ENCODE peak calls at places on chromosomes 11 and 22, in four cellular contexts. L is Daoy; K is mesothelial cell of epicardium; V is stimulated activated CD8-positive, alpha-beta memory T cell treated with anti-CD3 and anti-CD28 coated beads, Interleukin-15, amount 100 ng/mL, for 1 hour. A is an unnamed sample.
A peak's percentile ranks its signal among the peaks of the same experiment; 100 is the strongest.

GRCh38 chr22:32240461-32240860 is 14.7 kb downstream of the SLC5A4 start:
- DNase-seq in L (no peak), K (no peak), V (no peak), A (no peak)

GRCh38 chr11:95081412-95081811 is 8.2 kb upstream of the ENDOD1 start:
- DNase-seq in L (no peak), K (no peak), V (no peak), A (peak; percentile 45)

GRCh38 chr11:27777013-27777412 is 76.8 kb upstream of the BDNF start:
- DNase-seq in L (peak; percentile 15), K (no peak), V (no peak), A (no peak)

GRCh38 chr11:106001304-106002012 is 20.6 kb downstream of the MSANTD4 start:
- DNase-seq in L (no peak), K (no peak), V (no peak), A (no peak)

GRCh38 chr11:923691-924405 is 1.8 kb upstream of the AP2A2 start:
- DNase-seq in L (no peak), K (no peak), V (no peak), A (no peak)

GRCh38 chr11:65090628-65091027 is 5.4 kb upstream of the VPS51 start:
- DNase-seq in L (no peak), K (no peak), V (no peak), A (no peak)

GRCh38 chr11:104256525-104256924 is 92.6 kb upstream of the PDGFD start:
- DNase-seq in L (no peak), K (no peak), V (no peak), A (peak; percentile 37)

GRCh38 chr22:37210041-37210803 is 2.1 kb downstream of the SSTR3 start:
- DNase-seq in L (no peak), K (no peak), V (no peak), A (no peak)

GRCh38 chr11:118214210-118214914 is 10.4 kb downstream of the JAML start:
- DNase-seq in L (no peak), K (no peak), V (no peak), A (no peak)

GRCh38 chr22:41078975-41079374 is 13.4 kb upstream of the EP300 start:
- DNase-seq in L (no peak), K (no peak), V (no peak), A (no peak)

GRCh38 chr11:69301491-69302401 is 7.8 kb downstream of the MYEOV start:
- DNase-seq in L (peak; percentile 97), K (no peak), V (no peak), A (peak; percentile 71)

GRCh38 chr11:2139118-2139490 is at the start of gene IGF2:
- DNase-seq in L (no peak), K (peak; percentile 54), V (no peak), A (peak; percentile 88)

GRCh38 chr11:120134931-120135228 is 3.0 kb downstream of the TRIM29 start:
- DNase-seq in L (no peak), K (no peak), V (no peak), A (no peak)

GRCh38 chr11:23586188-23586587 is 725.9 kb upstream of the CCDC179 start:
- DNase-seq in L (no peak), K (no peak), V (no peak), A (no peak)

GRCh38 chr11:65560555-65561418 is 2.6 kb upstream of the LTBP3 start:
- DNase-seq in L (peak; percentile 88), K (no peak), V (no peak), A (peak; percentile 60)

GRCh38 chr11:45102810-45103621 is 43.4 kb upstream of the PRDM11 start:
- DNase-seq in L (peak; percentile 80), K (no peak), V (no peak), A (peak; percentile 91)